ENCODE peak calls at places on chromosomes 6 and 20, in five cellular contexts. One of them, this sample, is unnamed.

GRCh38 chr6:33632603-33633039 is 11.5 kb downstream of the ITPR3 start:
- DNase-seq in mesenchymal stem cell: peak; percentile 53
- DNase-seq in IMR-90: no peak
- DNase-seq in H9: peak; percentile 94
- DNase-seq in trophoblast cell: peak; percentile 67
- DNase-seq in this sample: no peak

GRCh38 chr6:132253211-132253610 is 148.1 kb downstream of the MOXD1 start:
- DNase-seq in mesenchymal stem cell: no peak
- DNase-seq in IMR-90: no peak
- DNase-seq in H9: no peak
- DNase-seq in trophoblast cell: no peak
- DNase-seq in this sample: no peak

GRCh38 chr6:44512868-44513641 is 125.5 kb downstream of the CDC5L start:
- DNase-seq in mesenchymal stem cell: no peak
- DNase-seq in IMR-90: no peak
- DNase-seq in H9: peak; percentile 24
- DNase-seq in trophoblast cell: peak; percentile 9
- DNase-seq in this sample: no peak

GRCh38 chr6:14366315-14366714 is 248.7 kb downstream of the CD83 start:
- DNase-seq in mesenchymal stem cell: no peak
- DNase-seq in IMR-90: no peak
- DNase-seq in H9: no peak
- DNase-seq in trophoblast cell: peak; percentile 60
- DNase-seq in this sample: no peak

GRCh38 chr6:95790787-95791186 is 213.5 kb downstream of the MANEA start:
- DNase-seq in mesenchymal stem cell: no peak
- DNase-seq in IMR-90: no peak
- DNase-seq in H9: no peak
- DNase-seq in trophoblast cell: no peak
- DNase-seq in this sample: no peak

GRCh38 chr6:105163186-105163585 is 16.6 kb downstream of the POPDC3 start:
- DNase-seq in mesenchymal stem cell: no peak
- DNase-seq in IMR-90: peak; percentile 14
- DNase-seq in H9: no peak
- DNase-seq in trophoblast cell: no peak
- DNase-seq in this sample: no peak

GRCh38 chr6:56144538-56145324 is 102.6 kb downstream of the COL21A1 start:
- DNase-seq in mesenchymal stem cell: peak; percentile 54
- DNase-seq in IMR-90: peak; percentile 64
- DNase-seq in H9: no peak
- DNase-seq in trophoblast cell: no peak
- DNase-seq in this sample: no peak

GRCh38 chr6:42782689-42783176 is 881 bp downstream of the BICRAL start:
- DNase-seq in mesenchymal stem cell: peak; percentile 93
- DNase-seq in IMR-90: peak; percentile 90
- DNase-seq in H9: peak; percentile 64
- DNase-seq in trophoblast cell: peak; percentile 72
- DNase-seq in this sample: peak; percentile 78

GRCh38 chr6:11251553-11252358 is 19.3 kb upstream of the NEDD9 start:
- DNase-seq in mesenchymal stem cell: peak; percentile 68
- DNase-seq in IMR-90: peak; percentile 64
- DNase-seq in H9: no peak
- DNase-seq in trophoblast cell: peak; percentile 61
- DNase-seq in this sample: no peak

GRCh38 chr20:59810376-59811187 is 122.9 kb downstream of the SYCP2 start:
- DNase-seq in mesenchymal stem cell: no peak
- DNase-seq in IMR-90: no peak
- DNase-seq in H9: peak; percentile 28
- DNase-seq in trophoblast cell: no peak
- DNase-seq in this sample: peak; percentile 42

GRCh38 chr6:37048851-37049734 is 43.6 kb downstream of the FGD2 start:
- DNase-seq in mesenchymal stem cell: peak; percentile 90
- DNase-seq in IMR-90: peak; percentile 95
- DNase-seq in H9: no peak
- DNase-seq in trophoblast cell: peak; percentile 81
- DNase-seq in this sample: no peak

GRCh38 chr20:24769878-24770627 is 179.0 kb upstream of the CST7 start:
- DNase-seq in mesenchymal stem cell: no peak
- DNase-seq in IMR-90: no peak
- DNase-seq in H9: peak; percentile 16
- DNase-seq in trophoblast cell: no peak
- DNase-seq in this sample: no peak

GRCh38 chr20:51930775-51931174 is 128.5 kb upstream of the SALL4 start:
- DNase-seq in mesenchymal stem cell: peak; percentile 81
- DNase-seq in IMR-90: peak; percentile 68
- DNase-seq in H9: no peak
- DNase-seq in trophoblast cell: no peak
- DNase-seq in this sample: no peak

GRCh38 chr20:58309607-58310290 is at the start of gene RAB22A:
- DNase-seq in mesenchymal stem cell: peak; percentile 73
- DNase-seq in IMR-90: peak; percentile 77
- DNase-seq in H9: peak; percentile 66
- DNase-seq in trophoblast cell: peak; percentile 85
- DNase-seq in this sample: peak; percentile 82

GRCh38 chr6:132961122-132961521 is 146.8 kb downstream of the RPS12 start:
- DNase-seq in mesenchymal stem cell: peak; percentile 55
- DNase-seq in IMR-90: peak; percentile 92
- DNase-seq in H9: no peak
- DNase-seq in trophoblast cell: peak; percentile 74
- DNase-seq in this sample: no peak

GRCh38 chr20:51712501-51713212 is 55.5 kb downstream of the ATP9A start:
- DNase-seq in mesenchymal stem cell: peak; percentile 30
- DNase-seq in IMR-90: peak; percentile 39
- DNase-seq in H9: peak; percentile 64
- DNase-seq in trophoblast cell: peak; percentile 47
- DNase-seq in this sample: no peak

GRCh38 chr20:23198815-23199214 is 112.7 kb upstream of the CD93 start:
- DNase-seq in mesenchymal stem cell: no peak
- DNase-seq in IMR-90: no peak
- DNase-seq in H9: no peak
- DNase-seq in trophoblast cell: no peak
- DNase-seq in this sample: no peak

GRCh38 chr20:58626076-58626475 is 25.0 kb upstream of the STX16 start:
- DNase-seq in mesenchymal stem cell: no peak
- DNase-seq in IMR-90: no peak
- DNase-seq in H9: no peak
- DNase-seq in trophoblast cell: no peak
- DNase-seq in this sample: no peak

GRCh38 chr20:47066484-47067270 is 172.0 kb downstream of the EYA2 start:
- DNase-seq in mesenchymal stem cell: peak; percentile 36
- DNase-seq in IMR-90: peak; percentile 91
- DNase-seq in H9: no peak
- DNase-seq in trophoblast cell: no peak
- DNase-seq in this sample: no peak

GRCh38 chr6:170082531-170083187 is 208.2 kb downstream of the DLL1 start:
- DNase-seq in mesenchymal stem cell: no peak
- DNase-seq in IMR-90: no peak
- DNase-seq in H9: peak; percentile 22
- DNase-seq in trophoblast cell: peak; percentile 2
- DNase-seq in this sample: no peak

GRCh38 chr6:31660224-31660997 is at the start of gene C6orf47:
- DNase-seq in mesenchymal stem cell: peak; percentile 86
- DNase-seq in IMR-90: peak; percentile 75
- DNase-seq in H9: peak; percentile 91
- DNase-seq in trophoblast cell: peak; percentile 73
- DNase-seq in this sample: peak; percentile 72

GRCh38 chr20:38246357-38247165 is 14.0 kb downstream of the KIAA1755 start:
- DNase-seq in mesenchymal stem cell: no peak
- DNase-seq in IMR-90: no peak
- DNase-seq in H9: no peak
- DNase-seq in trophoblast cell: no peak
- DNase-seq in this sample: no peak

GRCh38 chr6:27183082-27183832 is 64.2 kb upstream of the PRSS16 start:
- DNase-seq in mesenchymal stem cell: no peak
- DNase-seq in IMR-90: no peak
- DNase-seq in H9: no peak
- DNase-seq in trophoblast cell: no peak
- DNase-seq in this sample: no peak

GRCh38 chr6:159168536-159169192 is 536 bp upstream of the FNDC1 start:
- DNase-seq in mesenchymal stem cell: peak; percentile 64
- DNase-seq in IMR-90: peak; percentile 5
- DNase-seq in H9: peak; percentile 86
- DNase-seq in trophoblast cell: peak; percentile 74
- DNase-seq in this sample: peak; percentile 64

GRCh38 chr20:50792708-50793574 is 1.9 kb upstream of the BCAS4 start:
- DNase-seq in mesenchymal stem cell: no peak
- DNase-seq in IMR-90: no peak
- DNase-seq in H9: no peak
- DNase-seq in trophoblast cell: no peak
- DNase-seq in this sample: no peak

GRCh38 chr6:106046116-106046853 is 39.9 kb upstream of the PRDM1 start:
- DNase-seq in mesenchymal stem cell: no peak
- DNase-seq in IMR-90: no peak
- DNase-seq in H9: no peak
- DNase-seq in trophoblast cell: no peak
- DNase-seq in this sample: no peak

GRCh38 chr20:63385819-63386218 is 24.7 kb upstream of the CHRNA4 start:
- DNase-seq in mesenchymal stem cell: no peak
- DNase-seq in IMR-90: no peak
- DNase-seq in H9: no peak
- DNase-seq in trophoblast cell: no peak
- DNase-seq in this sample: no peak

GRCh38 chr20:63386491-63386890 is 25.3 kb upstream of the CHRNA4 start:
- DNase-seq in mesenchymal stem cell: no peak
- DNase-seq in IMR-90: no peak
- DNase-seq in H9: no peak
- DNase-seq in trophoblast cell: no peak
- DNase-seq in this sample: no peak

GRCh38 chr20:63387917-63388316 is 26.8 kb upstream of the CHRNA4 start:
- DNase-seq in mesenchymal stem cell: no peak
- DNase-seq in IMR-90: no peak
- DNase-seq in H9: no peak
- DNase-seq in trophoblast cell: no peak
- DNase-seq in this sample: no peak

GRCh38 chr20:63384336-63384735 is 23.2 kb upstream of the CHRNA4 start:
- DNase-seq in mesenchymal stem cell: no peak
- DNase-seq in IMR-90: no peak
- DNase-seq in H9: no peak
- DNase-seq in trophoblast cell: no peak
- DNase-seq in this sample: no peak

GRCh38 chr20:63387393-63387792 is 26.2 kb upstream of the CHRNA4 start:
- DNase-seq in mesenchymal stem cell: no peak
- DNase-seq in IMR-90: no peak
- DNase-seq in H9: no peak
- DNase-seq in trophoblast cell: no peak
- DNase-seq in this sample: no peak
- H4K91ac ChIP-seq in mesenchymal stem cell: peak overlapping the region; percentile 1
- H4K91ac ChIP-seq in IMR-90: no peak overlapping the region
- H4K91ac ChIP-seq in H9: no peak overlapping the region
- H4K91ac ChIP-seq in trophoblast cell: no peak overlapping the region
- H4K91ac ChIP-seq in this sample: no peak overlapping the region

DNA sequence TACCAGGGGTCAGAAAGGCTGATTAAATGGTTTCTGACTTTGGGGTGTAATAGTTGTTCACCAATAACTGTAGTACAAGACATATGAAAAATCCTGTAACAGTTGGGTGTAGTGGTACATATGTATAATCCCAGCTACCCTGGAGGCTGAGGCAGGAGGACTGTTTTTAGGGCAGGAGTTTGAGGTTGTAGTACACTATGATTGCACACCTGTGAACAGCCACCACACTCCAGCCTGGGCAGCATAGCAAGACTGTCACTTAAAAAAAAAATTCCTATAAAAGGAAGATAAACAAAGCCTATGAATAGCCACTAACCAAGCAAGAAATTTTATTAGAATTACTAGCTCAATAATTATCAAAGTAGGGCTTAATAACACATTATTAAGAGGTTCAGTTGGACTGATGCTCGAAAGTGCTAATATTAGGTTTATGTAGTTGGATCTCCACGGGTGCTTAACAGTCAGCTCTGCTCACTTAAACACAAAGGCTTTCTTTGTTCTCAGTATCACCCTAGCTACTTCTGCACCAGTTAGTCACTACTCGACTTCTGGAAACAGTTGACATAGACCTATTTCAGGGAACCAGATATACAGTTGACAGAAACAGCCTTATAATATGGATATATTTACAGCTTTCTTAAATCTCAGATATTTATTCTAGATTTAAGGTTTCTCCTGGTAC is 113.0 kb downstream of the MTFR2 start:
- DNase-seq in mesenchymal stem cell: no peak
- DNase-seq in IMR-90: peak; percentile 72
- DNase-seq in H9: no peak
- DNase-seq in trophoblast cell: no peak
- DNase-seq in this sample: no peak
- H4K91ac ChIP-seq in mesenchymal stem cell: no peak overlapping the region
- H4K91ac ChIP-seq in IMR-90: no peak overlapping the region
- H4K91ac ChIP-seq in H9: no peak overlapping the region
- H4K91ac ChIP-seq in trophoblast cell: no peak overlapping the region
- H4K91ac ChIP-seq in this sample: no peak overlapping the region

DNA sequence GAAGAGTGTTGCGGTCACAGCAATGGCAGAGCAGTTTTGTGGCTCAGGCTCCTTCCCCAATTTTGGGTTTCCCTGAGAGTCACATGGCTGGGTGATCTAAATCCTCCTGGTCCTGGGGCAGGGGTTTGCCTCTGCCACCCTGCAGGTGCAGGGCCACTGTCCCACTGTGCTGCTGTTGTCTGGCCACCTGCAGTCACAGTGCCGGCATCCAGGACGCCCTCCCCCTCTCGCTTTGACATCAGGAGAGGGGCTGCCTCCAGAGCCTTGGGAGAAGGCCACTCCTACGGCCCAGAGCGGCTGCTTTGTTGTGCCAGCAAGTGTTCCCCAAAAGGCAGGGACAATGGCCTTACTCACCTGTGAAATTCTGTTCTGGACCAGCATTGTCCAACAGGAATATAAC is 449.0 kb downstream of the QKI start:
- DNase-seq in mesenchymal stem cell: no peak
- DNase-seq in IMR-90: no peak
- DNase-seq in H9: peak; percentile 36
- DNase-seq in trophoblast cell: no peak
- DNase-seq in this sample: no peak
- H4K91ac ChIP-seq in mesenchymal stem cell: no peak overlapping the region
- H4K91ac ChIP-seq in IMR-90: no peak overlapping the region
- H4K91ac ChIP-seq in H9: no peak overlapping the region
- H4K91ac ChIP-seq in trophoblast cell: no peak overlapping the region
- H4K91ac ChIP-seq in this sample: no peak overlapping the region

DNA sequence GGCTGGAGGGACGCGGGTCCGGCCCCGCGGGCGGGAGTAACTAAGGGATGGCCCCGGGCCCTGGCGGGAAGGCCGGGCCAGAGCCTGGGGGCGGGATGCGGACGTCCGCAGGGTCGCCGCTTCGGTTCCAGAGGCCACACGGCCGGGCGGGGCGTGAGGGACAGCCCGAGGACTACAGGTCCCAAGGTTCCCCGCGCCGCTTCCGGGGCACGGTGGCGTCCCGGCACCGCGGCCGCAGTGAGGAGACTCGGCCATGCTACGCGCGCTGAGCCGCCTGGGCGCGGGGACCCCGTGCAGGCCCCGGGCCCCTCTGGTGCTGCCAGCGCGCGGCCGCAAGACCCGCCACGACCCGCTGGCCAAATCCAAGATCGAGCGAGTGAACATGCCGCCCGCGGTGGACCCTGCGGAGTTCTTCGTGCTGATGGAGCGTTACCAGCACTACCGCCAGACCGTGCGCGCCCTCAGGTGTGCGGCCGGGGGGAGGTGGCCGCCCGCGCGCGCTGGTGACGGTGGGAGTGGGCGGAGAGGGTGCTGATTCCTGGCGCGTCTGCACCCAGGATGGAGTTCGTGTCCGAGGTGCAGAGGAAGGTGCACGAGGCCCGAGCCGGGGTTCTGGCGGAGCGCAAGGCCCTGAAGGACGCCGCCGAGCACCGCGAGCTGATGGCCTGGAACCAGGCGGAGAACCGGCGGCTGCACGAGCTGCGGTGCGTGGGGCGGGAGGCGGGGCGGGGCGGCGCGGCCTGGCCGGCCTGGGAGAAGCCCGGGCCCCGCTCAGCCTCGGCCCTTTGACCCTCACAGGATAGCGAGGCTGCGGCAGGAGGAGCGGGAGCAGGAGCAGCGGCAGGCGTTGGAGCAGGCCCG is at the start of gene MRPS26:
- DNase-seq in mesenchymal stem cell: peak; percentile 90
- DNase-seq in IMR-90: peak; percentile 81
- DNase-seq in H9: peak; percentile 90
- DNase-seq in trophoblast cell: peak; percentile 92
- DNase-seq in this sample: peak; percentile 90
- H4K91ac ChIP-seq in mesenchymal stem cell: peak within 1 kb of the TSS; percentile 88
- H4K91ac ChIP-seq in IMR-90: peak within 1 kb of the TSS; percentile 91
- H4K91ac ChIP-seq in H9: no peak within 1 kb of the TSS
- H4K91ac ChIP-seq in trophoblast cell: peak within 1 kb of the TSS; percentile 71
- H4K91ac ChIP-seq in this sample: no peak within 1 kb of the TSS

This sample was measured in neuronal stem cell.